ENCODE peak calls at places on chromosomes 4 and X, in five cellular contexts. Q, B, A, V and U are unnamed samples. For H3K4me1, the result is how much of the 10 kb centered on the place peaks cover.

GRCh38 chrX:25007059-25008053 is 8.4 kb downstream of the ARX start:
- DNase-seq in Q (no peak), B (no peak), A (no peak), V (no peak), U (no peak)

GRCh38 chr4:52685316-52685715 is 26.2 kb upstream of the USP46 start:
- DNase-seq in Q (no peak), B (no peak), A (no peak), V (no peak), U (no peak)

GRCh38 chr4:158006973-158007372 is 165.9 kb downstream of the GASK1B start:
- DNase-seq in Q (no peak), B (no peak), A (no peak), V (no peak), U (no peak)

GRCh38 chrX:3094261-3094660 is 53.0 kb downstream of the ARSF start:
- DNase-seq in Q (peak), B (no peak), A (peak), V (no peak), U (no peak)

GRCh38 chr4:57430706-57431105 is 320.5 kb upstream of the IGFBP7 start:
- DNase-seq in Q (peak), B (no peak), A (no peak), V (no peak), U (no peak)

GRCh38 chrX:107715331-107716044 is 60.1 kb downstream of the TSC22D3 start:
- DNase-seq in Q (no peak), B (no peak), A (peak), V (no peak), U (no peak)

GRCh38 chr4:99079625-99080295 is 8.8 kb downstream of the ADH5 start:
- DNase-seq in Q (peak), B (no peak), A (no peak), V (no peak), U (no peak)

GRCh38 chr4:89226665-89227572 is 80.7 kb downstream of the GPRIN3 start:
- DNase-seq in Q (peak), B (peak), A (peak), V (peak), U (peak)

GRCh38 chrX:83008415-83008814 is 499.7 kb upstream of the POU3F4 start:
- DNase-seq in Q (peak), B (no peak), A (no peak), V (peak), U (no peak)

GRCh38 chr4:145531193-145531592 is 49.5 kb downstream of the SMAD1 start:
- DNase-seq in Q (no peak), B (no peak), A (no peak), V (no peak), U (no peak)

GRCh38 chr4:87026795-87027495 is 92.1 kb downstream of the AFF1 start:
- DNase-seq in Q (no peak), B (no peak), A (no peak), V (no peak), U (no peak)
- H3K4me1 ChIP-seq in Q (under half), B (under half), A (under half), V (half or more), U (under half)

DNA sequence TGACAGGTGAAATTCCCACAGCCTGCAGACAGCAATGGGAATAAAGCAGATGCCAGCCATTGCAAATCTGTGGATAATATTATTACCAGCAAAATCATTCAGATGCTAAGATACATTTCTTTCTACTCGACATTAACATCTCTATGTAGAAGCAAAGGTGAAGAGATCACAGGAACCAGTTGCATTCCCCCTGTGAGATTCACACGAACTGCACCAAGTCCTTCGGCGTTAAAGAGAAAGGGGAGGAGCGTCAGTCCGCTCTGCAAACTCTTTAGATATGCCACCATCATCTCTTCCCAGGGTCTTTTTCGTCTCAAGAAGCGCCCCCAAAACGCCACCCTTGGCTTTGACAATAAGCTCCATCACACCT is 1.9 kb downstream of the NEUROG2 start:
- DNase-seq in Q (no peak), B (no peak), A (no peak), V (no peak), U (no peak)
- H3K4me1 ChIP-seq in Q (under half), B (half or more), A (under half), V (under half), U (under half)

GRCh38 chr4:81512945-81513584 is 41.4 kb upstream of the RASGEF1B start:
- DNase-seq in Q (no peak), B (no peak), A (no peak), V (no peak), U (peak)
- H3K4me1 ChIP-seq in Q (under half), B (under half), A (under half), V (under half), U (under half)

GRCh38 chrX:118595501-118596042 is 100.0 kb downstream of the DOCK11 start:
- DNase-seq in Q (no peak), B (no peak), A (no peak), V (no peak), U (no peak)

GRCh38 chrX:118596428-118596827 is 100.8 kb downstream of the DOCK11 start:
- DNase-seq in Q (no peak), B (no peak), A (no peak), V (no peak), U (no peak)

GRCh38 chrX:118593407-118593806 is 97.8 kb downstream of the DOCK11 start:
- DNase-seq in Q (no peak), B (no peak), A (no peak), V (no peak), U (no peak)

DNA sequence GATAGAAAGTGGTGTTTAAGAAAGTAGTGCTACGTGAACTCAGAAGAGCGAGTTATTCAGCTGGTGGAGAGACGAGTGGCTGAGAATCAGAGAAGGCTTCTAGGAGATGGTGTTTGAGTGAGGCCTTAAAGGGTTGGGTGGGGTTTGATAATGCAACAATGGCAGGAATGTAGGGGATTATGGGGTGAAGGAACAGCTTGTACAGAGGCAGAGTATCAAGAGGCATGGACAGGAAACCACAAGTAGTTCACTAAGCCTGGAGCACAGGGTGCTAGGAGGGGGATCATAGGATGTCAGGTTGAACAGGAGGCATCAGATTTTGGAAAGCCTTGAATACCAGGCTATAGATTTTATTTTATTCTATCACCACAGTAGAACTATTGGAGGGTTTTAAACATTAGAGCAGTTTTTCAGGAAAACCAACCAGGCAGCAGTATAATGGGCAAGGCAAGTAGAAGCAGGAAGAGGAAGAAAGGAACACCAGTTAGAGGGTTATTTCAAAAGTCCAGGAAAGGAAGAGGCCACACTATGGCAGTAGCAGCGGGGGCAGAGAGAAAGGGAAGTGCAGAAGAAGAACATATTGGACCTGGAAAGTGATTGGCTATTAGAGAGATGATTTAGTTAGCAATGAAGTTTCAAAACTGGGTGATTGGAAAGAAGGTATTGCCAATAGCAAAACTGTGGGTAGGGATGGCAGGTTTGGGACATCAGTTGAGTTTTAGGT is 99.2 kb downstream of the DOCK11 start:
- DNase-seq in Q (no peak), B (no peak), A (no peak), V (no peak), U (no peak)
- H3K4me1 ChIP-seq in Q (under half), B (under half), A (under half), V (under half), U (under half)

GRCh38 chr4:6401797-6402196 is 70.6 kb downstream of the PPP2R2C start:
- DNase-seq in Q (no peak), B (no peak), A (no peak), V (no peak), U (no peak)
- H3K4me1 ChIP-seq in Q (under half), B (under half), A (under half), V (under half), U (under half)

GRCh38 chr4:38003102-38003501 is 42.9 kb downstream of the PTTG2 start:
- DNase-seq in Q (no peak), B (no peak), A (no peak), V (no peak), U (no peak)
- H3K4me1 ChIP-seq in Q (under half), B (under half), A (under half), V (under half), U (under half)

DNA sequence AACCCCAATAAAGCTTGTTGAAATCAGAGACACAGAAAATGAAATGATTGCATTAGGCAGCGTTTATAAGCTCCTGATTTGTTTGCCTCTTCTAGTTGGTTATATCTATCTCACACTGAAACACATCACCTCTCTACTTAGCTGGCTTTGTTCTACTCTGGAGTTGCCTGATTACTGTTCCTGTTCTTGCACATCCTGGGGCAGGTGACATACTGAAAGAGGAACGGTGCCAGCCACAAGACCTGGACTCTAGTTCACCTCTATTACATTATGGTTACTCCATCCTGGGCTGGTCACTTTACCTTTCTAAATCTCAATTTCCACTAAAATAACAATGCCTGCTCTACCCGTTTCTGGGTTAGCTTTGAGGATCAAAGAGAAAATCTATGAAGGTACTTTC is 47.9 kb downstream of the TRIM2 start:
- DNase-seq in Q (no peak), B (no peak), A (no peak), V (no peak), U (no peak)
- H3K4me1 ChIP-seq in Q (under half), B (under half), A (under half), V (under half), U (under half)

DNA sequence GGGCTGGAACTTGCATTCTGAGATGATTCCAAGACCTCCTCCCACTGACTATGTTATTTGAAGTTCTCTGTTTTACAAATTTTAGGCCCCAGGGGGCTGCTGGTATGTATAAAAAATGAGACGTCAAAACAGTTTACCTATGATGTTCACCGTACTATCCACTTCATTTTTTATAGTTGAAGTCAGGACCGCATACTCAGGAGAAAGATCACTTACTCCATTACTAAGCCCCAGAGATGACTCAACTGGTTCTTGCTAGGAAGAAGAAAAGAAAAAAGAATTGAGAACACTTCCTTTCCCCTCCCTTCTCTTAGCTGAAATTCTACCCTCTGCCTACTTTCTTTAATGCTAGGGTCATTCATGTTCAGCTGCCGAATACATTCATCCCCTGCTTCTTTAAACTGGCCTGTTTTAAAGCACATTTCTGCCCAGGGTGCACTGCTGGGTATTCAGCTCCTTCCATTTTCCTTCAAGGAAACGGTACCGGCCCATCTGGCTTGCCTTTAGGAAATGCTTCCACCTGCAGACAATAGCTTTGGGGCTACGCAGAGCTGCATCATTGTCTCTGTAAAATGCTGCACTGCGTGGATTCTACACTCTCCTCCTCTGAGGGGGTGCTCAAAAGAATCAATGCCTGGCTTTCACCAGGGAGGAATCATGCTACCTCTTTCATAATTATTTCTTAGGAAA is 66.2 kb downstream of the IRF2 start:
- DNase-seq in Q (peak), B (no peak), A (no peak), V (no peak), U (no peak)
- H3K4me1 ChIP-seq in Q (under half), B (under half), A (under half), V (under half), U (under half)

GRCh38 chrX:154733072-154733425 is 17.8 kb downstream of the GAB3 start:
- DNase-seq in Q (peak), B (no peak), A (no peak), V (no peak), U (no peak)
- H3K4me1 ChIP-seq in Q (half or more), B (half or more), A (under half), V (under half), U (half or more)